ENCODE peak calls at places on chromosomes 7 and 10, in ten cellular contexts. One of them, this sample, is unnamed.

GRCh38 chr7:23335141-23335540 is 36.0 kb downstream of the MALSU1 start:
- DNase-seq in activated effector memory CD4-positive, alpha-beta T cell treated with Interleukin-2 at 50 U/mL for 16 hours: no peak
- DNase-seq in left ventricle myocardium inferior: no peak
- DNase-seq in skeletal muscle cell: no peak
- DNase-seq in DMS79: no peak
- DNase-seq in A172: no peak
- DNase-seq in T-helper 2 cell treated with Interferon-gamma antibody and Interleukin-4, amounts not matched to agents 5 μg/mL and 100 μg/mL, for 36 hours: no peak
- DNase-seq in H1: no peak
- DNase-seq in SJSA1: no peak
- DNase-seq in stimulated activated CD8-positive, alpha-beta memory T cell treated with anti-CD3 and anti-CD28 coated beads, Interleukin-4, amount 100 ng/mL, for 1 hour: no peak
- DNase-seq in this sample: no peak

GRCh38 chr10:97596101-97597055 is 6.9 kb downstream of the C10orf62 start:
- DNase-seq in A172: peak; percentile 94
- DNase-seq in H1: no peak
- DNase-seq in SJSA1: peak; percentile 62
- DNase-seq in stimulated activated CD8-positive, alpha-beta memory T cell treated with anti-CD3 and anti-CD28 coated beads, Interleukin-4, amount 100 ng/mL, for 1 hour: no peak
- DNase-seq in T-helper 2 cell treated with Interferon-gamma antibody and Interleukin-4, amounts not matched to agents 5 μg/mL and 100 μg/mL, for 36 hours: no peak
- DNase-seq in left ventricle myocardium inferior: no peak
- DNase-seq in skeletal muscle cell: peak; percentile 50
- DNase-seq in DMS79: no peak
- DNase-seq in activated effector memory CD4-positive, alpha-beta T cell treated with Interleukin-2 at 50 U/mL for 16 hours: no peak
- DNase-seq in this sample: no peak

GRCh38 chr10:126153686-126154628 is 234.3 kb downstream of the ADAM12 start:
- DNase-seq in skeletal muscle cell: no peak
- DNase-seq in T-helper 2 cell treated with Interferon-gamma antibody and Interleukin-4, amounts not matched to agents 5 μg/mL and 100 μg/mL, for 36 hours: no peak
- DNase-seq in stimulated activated CD8-positive, alpha-beta memory T cell treated with anti-CD3 and anti-CD28 coated beads, Interleukin-4, amount 100 ng/mL, for 1 hour: no peak
- DNase-seq in H1: no peak
- DNase-seq in SJSA1: no peak
- DNase-seq in DMS79: no peak
- DNase-seq in left ventricle myocardium inferior: no peak
- DNase-seq in activated effector memory CD4-positive, alpha-beta T cell treated with Interleukin-2 at 50 U/mL for 16 hours: no peak
- DNase-seq in A172: no peak
- DNase-seq in this sample: no peak

GRCh38 chr7:158035343-158035742 is 552.3 kb downstream of the PTPRN2 start:
- DNase-seq in A172: no peak
- DNase-seq in skeletal muscle cell: no peak
- DNase-seq in DMS79: no peak
- DNase-seq in H1: peak; percentile 7
- DNase-seq in stimulated activated CD8-positive, alpha-beta memory T cell treated with anti-CD3 and anti-CD28 coated beads, Interleukin-4, amount 100 ng/mL, for 1 hour: no peak
- DNase-seq in left ventricle myocardium inferior: no peak
- DNase-seq in SJSA1: no peak
- DNase-seq in activated effector memory CD4-positive, alpha-beta T cell treated with Interleukin-2 at 50 U/mL for 16 hours: no peak
- DNase-seq in T-helper 2 cell treated with Interferon-gamma antibody and Interleukin-4, amounts not matched to agents 5 μg/mL and 100 μg/mL, for 36 hours: no peak
- DNase-seq in this sample: no peak

GRCh38 chr10:103188853-103189252 is 4.2 kb downstream of the NT5C2 start:
- DNase-seq in left ventricle myocardium inferior: no peak
- DNase-seq in stimulated activated CD8-positive, alpha-beta memory T cell treated with anti-CD3 and anti-CD28 coated beads, Interleukin-4, amount 100 ng/mL, for 1 hour: no peak
- DNase-seq in SJSA1: no peak
- DNase-seq in A172: no peak
- DNase-seq in DMS79: no peak
- DNase-seq in activated effector memory CD4-positive, alpha-beta T cell treated with Interleukin-2 at 50 U/mL for 16 hours: no peak
- DNase-seq in T-helper 2 cell treated with Interferon-gamma antibody and Interleukin-4, amounts not matched to agents 5 μg/mL and 100 μg/mL, for 36 hours: no peak
- DNase-seq in skeletal muscle cell: no peak
- DNase-seq in H1: no peak
- DNase-seq in this sample: no peak

GRCh38 chr10:112526130-112526529 is 79.1 kb downstream of the VTI1A start:
- DNase-seq in SJSA1: no peak
- DNase-seq in DMS79: no peak
- DNase-seq in H1: no peak
- DNase-seq in A172: peak; percentile 34
- DNase-seq in activated effector memory CD4-positive, alpha-beta T cell treated with Interleukin-2 at 50 U/mL for 16 hours: no peak
- DNase-seq in T-helper 2 cell treated with Interferon-gamma antibody and Interleukin-4, amounts not matched to agents 5 μg/mL and 100 μg/mL, for 36 hours: no peak
- DNase-seq in left ventricle myocardium inferior: no peak
- DNase-seq in stimulated activated CD8-positive, alpha-beta memory T cell treated with anti-CD3 and anti-CD28 coated beads, Interleukin-4, amount 100 ng/mL, for 1 hour: no peak
- DNase-seq in skeletal muscle cell: no peak
- DNase-seq in this sample: no peak

GRCh38 chr7:45897042-45897690 is 8.9 kb downstream of the IGFBP1 start:
- DNase-seq in T-helper 2 cell treated with Interferon-gamma antibody and Interleukin-4, amounts not matched to agents 5 μg/mL and 100 μg/mL, for 36 hours: no peak
- DNase-seq in A172: peak; percentile 98
- DNase-seq in left ventricle myocardium inferior: no peak
- DNase-seq in skeletal muscle cell: peak; percentile 73
- DNase-seq in activated effector memory CD4-positive, alpha-beta T cell treated with Interleukin-2 at 50 U/mL for 16 hours: no peak
- DNase-seq in H1: no peak
- DNase-seq in stimulated activated CD8-positive, alpha-beta memory T cell treated with anti-CD3 and anti-CD28 coated beads, Interleukin-4, amount 100 ng/mL, for 1 hour: no peak
- DNase-seq in SJSA1: no peak
- DNase-seq in DMS79: no peak
- DNase-seq in this sample: no peak

GRCh38 chr10:129231821-129232220 is 235.2 kb upstream of the MGMT start:
- DNase-seq in stimulated activated CD8-positive, alpha-beta memory T cell treated with anti-CD3 and anti-CD28 coated beads, Interleukin-4, amount 100 ng/mL, for 1 hour: no peak
- DNase-seq in skeletal muscle cell: no peak
- DNase-seq in SJSA1: no peak
- DNase-seq in activated effector memory CD4-positive, alpha-beta T cell treated with Interleukin-2 at 50 U/mL for 16 hours: no peak
- DNase-seq in DMS79: no peak
- DNase-seq in A172: no peak
- DNase-seq in H1: no peak
- DNase-seq in T-helper 2 cell treated with Interferon-gamma antibody and Interleukin-4, amounts not matched to agents 5 μg/mL and 100 μg/mL, for 36 hours: no peak
- DNase-seq in left ventricle myocardium inferior: no peak
- DNase-seq in this sample: no peak

GRCh38 chr10:43965033-43965917 is 316.6 kb upstream of the ZNF32 start:
- DNase-seq in skeletal muscle cell: peak; percentile 65
- DNase-seq in T-helper 2 cell treated with Interferon-gamma antibody and Interleukin-4, amounts not matched to agents 5 μg/mL and 100 μg/mL, for 36 hours: no peak
- DNase-seq in SJSA1: peak; percentile 16
- DNase-seq in stimulated activated CD8-positive, alpha-beta memory T cell treated with anti-CD3 and anti-CD28 coated beads, Interleukin-4, amount 100 ng/mL, for 1 hour: no peak
- DNase-seq in DMS79: no peak
- DNase-seq in left ventricle myocardium inferior: no peak
- DNase-seq in H1: no peak
- DNase-seq in A172: peak; percentile 73
- DNase-seq in activated effector memory CD4-positive, alpha-beta T cell treated with Interleukin-2 at 50 U/mL for 16 hours: no peak
- DNase-seq in this sample: no peak

GRCh38 chr7:113026941-113027340 is 59.7 kb downstream of the GPR85 start:
- DNase-seq in A172: no peak
- DNase-seq in stimulated activated CD8-positive, alpha-beta memory T cell treated with anti-CD3 and anti-CD28 coated beads, Interleukin-4, amount 100 ng/mL, for 1 hour: no peak
- DNase-seq in DMS79: no peak
- DNase-seq in skeletal muscle cell: no peak
- DNase-seq in H1: no peak
- DNase-seq in T-helper 2 cell treated with Interferon-gamma antibody and Interleukin-4, amounts not matched to agents 5 μg/mL and 100 μg/mL, for 36 hours: no peak
- DNase-seq in activated effector memory CD4-positive, alpha-beta T cell treated with Interleukin-2 at 50 U/mL for 16 hours: no peak
- DNase-seq in SJSA1: no peak
- DNase-seq in left ventricle myocardium inferior: no peak
- DNase-seq in this sample: no peak

This sample was measured in T-helper 17 cell.